ENCODE peak calls at places on chromosomes 2 and 18, in six cellular contexts. X, H, M, R, U and Z are unnamed samples.

GRCh38 chr2:232537079-232537478 is 2.4 kb upstream of the CHRNG start:
- DNase-seq in R (no peak), H (no peak), U (peak), X (no peak), M (no peak), Z (no peak)

GRCh38 chr2:112679484-112679883 is 33.7 kb downstream of the SLC20A1 start:
- DNase-seq in M (no peak), R (peak), U (no peak), X (no peak), H (no peak), Z (no peak)

GRCh38 chr2:240507778-240508251 is 50.0 kb downstream of the ANKMY1 start:
- DNase-seq in X (no peak), M (no peak), R (no peak), H (no peak), U (no peak), Z (peak)

GRCh38 chr18:9690418-9691178 is 17.5 kb upstream of the RAB31 start:
- DNase-seq in U (no peak), X (no peak), R (no peak), H (no peak), M (no peak), Z (no peak)

GRCh38 chr18:44696892-44697291 is 16.2 kb downstream of the SETBP1 start:
- DNase-seq in H (no peak), U (peak), X (no peak), R (peak), M (no peak), Z (no peak)

GRCh38 chr18:57772387-57772799 is 30.7 kb downstream of the ATP8B1 start:
- DNase-seq in U (no peak), M (no peak), R (no peak), H (no peak), X (no peak), Z (no peak)

GRCh38 chr2:221517362-221518121 is 54.6 kb downstream of the EPHA4 start:
- DNase-seq in U (no peak), X (no peak), M (no peak), R (peak), H (peak), Z (peak)

GRCh38 chr2:241763551-241764271 is 12.9 kb upstream of the GAL3ST2 start:
- DNase-seq in X (no peak), U (no peak), R (no peak), M (no peak), H (no peak), Z (no peak)

GRCh38 chr2:12424219-12424618 is 292.5 kb upstream of the TRIB2 start:
- DNase-seq in H (no peak), U (no peak), X (no peak), M (no peak), R (peak), Z (no peak)

GRCh38 chr2:101310591-101311389 is 2.3 kb upstream of the RNF149 start:
- DNase-seq in R (no peak), M (no peak), U (no peak), H (no peak), X (no peak), Z (no peak)

GRCh38 chr2:86026744-86027065 is 79.0 kb downstream of the POLR1A start:
- DNase-seq in U (no peak), H (no peak), X (no peak), M (no peak), R (no peak), Z (no peak)

GRCh38 chr2:222813177-222813843 is 47.5 kb upstream of the ACSL3 start:
- DNase-seq in U (no peak), X (no peak), H (peak), M (no peak), R (peak), Z (no peak)

GRCh38 chr2:203759692-203760365 is 53.4 kb downstream of the CD28 start:
- DNase-seq in M (no peak), R (peak), U (no peak), H (no peak), X (peak), Z (no peak)

GRCh38 chr2:26724004-26724750 is 31.7 kb downstream of the KCNK3 start:
- DNase-seq in H (no peak), U (no peak), X (no peak), R (peak), M (no peak), Z (peak)

GRCh38 chr2:236136483-236136882 is 31.7 kb downstream of the GBX2 start:
- DNase-seq in X (no peak), M (no peak), R (no peak), H (no peak), U (no peak), Z (no peak)

GRCh38 chr18:76562286-76562840 is 67.3 kb upstream of the ZNF516 start:
- DNase-seq in U (no peak), M (no peak), R (no peak), X (no peak), H (no peak), Z (no peak)

GRCh38 chr18:32443356-32443755 is 27.3 kb downstream of the GAREM1 start:
- DNase-seq in R (peak), X (no peak), H (no peak), M (no peak), U (no peak), Z (no peak)

GRCh38 chr18:62777814-62778213 is 62.5 kb downstream of the PHLPP1 start:
- DNase-seq in R (peak), X (no peak), H (no peak), U (no peak), M (no peak), Z (no peak)

GRCh38 chr2:119678021-119678656 is 862 bp upstream of the TMEM177 start:
- DNase-seq in X (no peak), U (no peak), M (no peak), R (no peak), H (no peak), Z (no peak)

GRCh38 chr18:44579028-44579692 is 101.5 kb upstream of the SETBP1 start:
- DNase-seq in H (peak), R (peak), U (peak), M (no peak), X (no peak), Z (no peak)

GRCh38 chr2:179139506-179139905 is 89.6 kb upstream of the CCDC141 start:
- DNase-seq in R (peak), H (no peak), U (no peak), X (no peak), M (no peak), Z (no peak)

GRCh38 chr2:100309973-100310719 is 12.2 kb downstream of the LONRF2 start:
- DNase-seq in X (no peak), R (no peak), M (no peak), H (no peak), U (no peak), Z (no peak)

GRCh38 chr2:236177604-236177966 is 9.4 kb upstream of the GBX2 start:
- DNase-seq in M (peak), X (no peak), U (peak), R (peak), H (no peak), Z (no peak)

GRCh38 chr18:74596959-74597661 is 560 bp upstream of the ZNF407 start:
- DNase-seq in X (no peak), M (peak), U (peak), R (peak), H (peak), Z (peak)

GRCh38 chr2:131408778-131409177 is 44.8 kb upstream of the RAB6D start:
- DNase-seq in U (no peak), M (no peak), X (no peak), R (no peak), H (no peak), Z (no peak)

GRCh38 chr2:226887940-226888339 is 52.1 kb downstream of the RHBDD1 start:
- DNase-seq in U (no peak), H (no peak), R (peak), M (no peak), X (no peak), Z (no peak)

GRCh38 chr2:98453531-98453930 is 8.9 kb downstream of the INPP4A start:
- DNase-seq in R (no peak), H (no peak), X (no peak), U (no peak), M (no peak), Z (peak)

GRCh38 chr2:128449226-128450061 is 130.8 kb upstream of the HS6ST1 start:
- DNase-seq in X (no peak), M (no peak), H (no peak), U (peak), R (no peak), Z (peak)

GRCh38 chr2:199596549-199596948 is 138.8 kb upstream of the SATB2 start:
- DNase-seq in U (peak), H (no peak), X (no peak), M (no peak), R (peak), Z (no peak)
- TF ChIP-seq CTCF in U (peak), H (peak), X (peak), M (peak), R (peak), Z (no peak)

GRCh38 chr2:161163438-161163837 is 3.2 kb downstream of the TANK start:
- DNase-seq in X (no peak), H (no peak), R (no peak), M (no peak), U (no peak), Z (no peak)

GRCh38 chr2:161160226-161161073 is at the start of gene TANK:
- DNase-seq in H (peak), R (peak), X (peak), U (peak), M (peak), Z (peak)

GRCh38 chr2:161159829-161160225 is 401 bp upstream of the TANK start:
- DNase-seq in X (no peak), U (no peak), R (no peak), H (no peak), M (no peak), Z (no peak)

GRCh38 chr2:161158882-161159281 is 1.3 kb upstream of the TANK start:
- DNase-seq in M (no peak), U (no peak), R (no peak), H (no peak), X (no peak), Z (no peak)

DNA sequence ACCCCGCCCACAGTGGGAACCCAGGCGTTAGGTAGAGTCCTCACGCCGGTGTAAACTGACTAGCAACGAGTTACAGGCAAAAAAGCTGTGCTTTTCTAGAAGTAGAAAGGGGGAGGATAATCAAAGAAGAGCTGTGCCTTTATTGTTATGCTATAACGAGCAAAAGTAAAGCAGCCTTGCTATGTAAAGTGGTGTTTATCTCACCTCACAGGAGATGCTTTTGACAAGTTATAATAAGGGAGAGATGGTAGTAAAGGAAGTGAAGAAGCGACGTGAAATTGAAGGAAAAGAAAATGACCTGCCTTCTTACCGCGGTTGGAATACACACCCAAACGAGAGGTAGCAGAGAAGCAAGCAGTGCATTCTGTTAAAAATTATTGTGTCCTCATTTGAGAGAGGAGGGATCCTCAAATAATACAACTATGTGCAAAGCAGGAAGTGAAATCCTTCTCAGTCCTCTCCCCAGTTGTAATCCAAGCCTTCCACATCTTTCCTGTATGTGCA is 898 bp downstream of the TANK start:
- DNase-seq in M (no peak), X (no peak), U (peak), H (no peak), R (no peak), Z (no peak)
- TF ChIP-seq CTCF in M (no peak), X (no peak), U (no peak), H (no peak), R (no peak), Z (no peak)

GRCh38 chr2:8681786-8682692 is at the start of gene ID2:
- DNase-seq in H (peak), U (peak), R (peak), X (peak), M (peak), Z (peak)

GRCh38 chr2:8679827-8680731 is 1.8 kb upstream of the ID2 start:
- DNase-seq in R (peak), U (peak), M (no peak), H (no peak), X (peak), Z (peak)

GRCh38 chr2:8682719-8683667 is 1.1 kb downstream of the ID2 start:
- DNase-seq in R (peak), X (no peak), H (no peak), M (no peak), U (peak), Z (peak)

GRCh38 chr2:8679567-8679826 is 2.4 kb upstream of the ID2 start:
- DNase-seq in U (no peak), H (no peak), X (no peak), R (no peak), M (no peak), Z (no peak)

DNA sequence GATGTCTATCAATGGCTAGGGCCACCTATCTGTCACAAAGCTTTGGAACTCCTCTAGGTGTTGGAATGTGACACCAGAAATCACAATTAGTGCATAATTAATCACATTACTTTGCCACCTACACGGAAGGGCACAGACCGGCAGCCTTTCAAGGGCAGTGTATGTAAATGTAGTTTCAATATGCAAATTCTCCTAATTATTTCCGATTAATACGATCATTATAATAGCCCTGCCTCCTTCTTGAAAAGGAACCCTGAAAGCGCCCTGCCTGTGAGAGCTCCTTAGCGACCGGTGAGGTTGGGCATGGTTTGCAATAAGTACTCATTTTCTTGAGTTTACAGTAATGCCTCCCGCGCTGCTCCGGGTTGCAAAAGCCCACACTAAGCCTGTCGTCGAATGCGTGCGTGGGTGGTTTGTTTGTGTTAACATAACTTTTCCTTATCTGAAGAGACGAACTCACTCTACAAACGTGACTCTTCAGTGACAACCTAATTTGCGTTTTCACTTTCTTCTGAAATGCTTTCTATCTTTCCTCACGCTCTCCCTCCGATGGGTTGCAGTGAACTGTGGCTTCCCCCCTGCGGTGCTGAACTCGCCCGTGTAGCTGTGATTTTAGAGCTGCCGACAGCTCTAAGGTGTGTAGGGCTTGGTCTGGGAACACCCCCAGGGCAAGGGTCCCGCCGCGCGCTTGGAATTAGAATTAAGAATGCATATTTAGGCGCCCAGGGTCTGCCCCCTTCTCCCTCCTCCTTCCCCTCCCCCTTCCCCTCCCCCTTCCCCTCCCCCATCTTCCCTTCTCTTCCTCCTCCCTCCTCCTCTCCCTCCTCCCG is 710 bp upstream of the ID2 start:
- DNase-seq in M (peak), H (peak), X (no peak), U (peak), R (peak), Z (peak)
- TF ChIP-seq CTCF in M (no peak), H (no peak), X (no peak), U (no peak), R (no peak), Z (no peak)

DNA sequence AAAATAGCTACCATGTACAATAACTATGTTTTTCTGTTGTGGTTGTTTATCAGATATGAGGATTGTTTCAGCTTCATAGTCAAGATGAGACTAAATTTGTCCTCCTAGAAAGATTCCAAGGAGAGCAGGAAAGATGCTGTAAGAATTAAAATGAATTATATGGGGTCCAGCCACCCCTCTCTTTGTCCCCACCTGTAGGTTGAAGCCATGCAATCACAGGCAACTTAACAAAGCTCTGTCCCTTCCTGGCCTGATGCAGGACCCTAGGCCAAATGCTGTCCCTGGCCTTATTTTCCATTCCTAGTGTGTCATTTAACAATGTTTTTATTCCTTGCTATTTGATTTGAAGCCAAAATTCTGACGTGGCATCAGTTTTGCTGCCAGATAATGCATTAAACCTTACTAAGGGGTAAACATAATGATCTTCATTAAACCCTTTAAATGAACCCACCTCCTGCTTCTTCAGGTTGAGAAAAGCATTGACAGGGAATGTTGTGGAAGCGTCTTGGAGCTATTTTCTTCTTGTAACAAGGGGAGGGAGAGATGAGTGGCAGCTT is 240.9 kb upstream of the ZNF521 start:
- DNase-seq in R (no peak), U (no peak), H (no peak), X (no peak), M (no peak), Z (no peak)
- TF ChIP-seq CTCF in R (no peak), U (peak), H (no peak), X (no peak), M (no peak), Z (no peak)

DNA sequence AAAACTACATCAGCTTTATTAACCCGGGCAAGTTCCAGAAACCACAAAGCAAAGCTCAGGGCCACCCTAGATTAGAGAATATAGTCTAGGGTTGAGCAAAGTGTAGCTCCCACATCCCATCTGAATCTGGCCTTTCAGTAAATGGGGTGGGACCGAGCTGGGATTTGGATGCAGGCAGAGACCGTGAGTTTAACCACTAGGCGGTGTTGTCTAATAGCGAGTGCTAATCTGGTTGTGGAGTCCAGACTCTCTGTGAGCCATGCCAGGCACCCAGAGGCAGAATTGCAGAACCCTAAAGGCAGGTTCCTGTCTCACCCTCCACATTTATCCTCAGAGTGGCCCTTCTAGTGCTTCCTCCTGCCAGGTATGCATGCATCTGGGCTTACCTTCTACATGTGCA is 435.9 kb downstream of the TSN start:
- DNase-seq in H (no peak), U (peak), M (peak), X (no peak), R (peak), Z (peak)
- TF ChIP-seq CTCF in H (peak), U (peak), M (peak), X (peak), R (peak), Z (no peak)

GRCh38 chr18:68172842-68173549 is 541.9 kb downstream of the TMX3 start:
- DNase-seq in U (peak), X (no peak), H (no peak), R (no peak), M (no peak), Z (no peak)
- TF ChIP-seq CTCF in U (peak), X (no peak), H (no peak), R (no peak), M (no peak), Z (no peak)

GRCh38 chr18:45801396-45802004 is 24.0 kb upstream of the SIGLEC15 start:
- DNase-seq in M (no peak), H (no peak), R (no peak), X (no peak), U (no peak), Z (no peak)
- TF ChIP-seq CTCF in M (no peak), H (no peak), R (peak), X (no peak), U (no peak), Z (no peak)